ENCODE peak calls at places on chromosomes 16 and 17, in four cellular contexts. K, X, R and F are unnamed samples.

GRCh38 chr16:85825326-85825725 is 25.8 kb downstream of the COX4I1 start:
- DNase-seq in X (no peak), R (no peak), K (no peak), F (no peak)

GRCh38 chr17:2213291-2213960 is 90.2 kb downstream of the SMG6 start:
- DNase-seq in X (no peak), R (peak), K (peak), F (no peak)

GRCh38 chr16:64304376-64304775 is 817.5 kb downstream of the CDH11 start:
- DNase-seq in R (no peak), X (no peak), K (no peak), F (no peak)

GRCh38 chr16:30065943-30066881 is 652 bp downstream of the ALDOA start:
- DNase-seq in K (peak), R (peak), X (no peak), F (peak)

GRCh38 chr17:75181608-75182318 is 996 bp downstream of the SUMO2 start:
- DNase-seq in K (no peak), X (peak), R (no peak), F (peak)

GRCh38 chr16:54605536-54606066 is 319.0 kb upstream of the IRX3 start:
- DNase-seq in K (no peak), R (no peak), X (no peak), F (no peak)

GRCh38 chr17:14124854-14125253 is 55.5 kb downstream of the COX10 start:
- DNase-seq in X (no peak), R (no peak), K (no peak), F (no peak)

GRCh38 chr17:57084361-57084801 is 665 bp upstream of the AKAP1 start:
- DNase-seq in K (no peak), X (no peak), R (peak), F (no peak)

GRCh38 chr16:85330694-85331188 is 218.5 kb upstream of the CIBAR2 start:
- DNase-seq in X (no peak), R (peak), K (peak), F (peak)

GRCh38 chr17:38710985-38711384 is 5.9 kb downstream of the MLLT6 start:
- DNase-seq in X (no peak), K (no peak), R (no peak), F (no peak)

GRCh38 chr17:82272495-82273326 is 789 bp downstream of the CSNK1D start:
- DNase-seq in K (no peak), X (peak), R (no peak), F (no peak)

GRCh38 chr16:31055613-31056012 is 18.4 kb downstream of the ZNF668 start:
- DNase-seq in R (no peak), X (no peak), K (no peak), F (no peak)

GRCh38 chr17:39016193-39017153 is 49.3 kb upstream of the FBXO47 start:
- DNase-seq in X (no peak), K (peak), R (peak), F (no peak)

GRCh38 chr16:17345043-17345442 is 125.7 kb downstream of the XYLT1 start:
- DNase-seq in K (no peak), R (peak), X (peak), F (peak)

GRCh38 chr17:37051839-37052238 is 103.1 kb downstream of the AATF start:
- DNase-seq in X (no peak), K (no peak), R (no peak), F (no peak)

GRCh38 chr16:58085171-58085570 is 44.0 kb downstream of the CFAP20 start:
- DNase-seq in K (no peak), R (no peak), X (no peak), F (no peak)

GRCh38 chr17:78357687-78358537 is 2.0 kb downstream of the SOCS3 start:
- DNase-seq in X (no peak), K (peak), R (no peak), F (no peak)

GRCh38 chr17:36840796-36841195 is 96.5 kb upstream of the LHX1 start:
- DNase-seq in K (no peak), R (no peak), X (no peak), F (no peak)

GRCh38 chr17:71327376-71328059 is 793.3 kb upstream of the SOX9 start:
- DNase-seq in K (peak), R (peak), X (no peak), F (no peak)

GRCh38 chr16:2324296-2324859 is 16.1 kb downstream of the ABCA3 start:
- DNase-seq in X (no peak), R (no peak), K (no peak), F (no peak)

GRCh38 chr16:2325181-2325580 is 15.3 kb downstream of the ABCA3 start:
- DNase-seq in K (no peak), R (no peak), X (no peak), F (no peak)

GRCh38 chr16:2326191-2326590 is 14.3 kb downstream of the ABCA3 start:
- DNase-seq in R (no peak), K (no peak), X (peak), F (no peak)

GRCh38 chr16:2325791-2326190 is 14.7 kb downstream of the ABCA3 start:
- DNase-seq in X (no peak), R (no peak), K (no peak), F (no peak)

GRCh38 chr16:2323701-2324100 is 16.8 kb downstream of the ABCA3 start:
- DNase-seq in K (no peak), X (no peak), R (no peak), F (no peak)
- H3K4me3 ChIP-seq in K (no peak), X (no peak), R (no peak), F (no peak)

GRCh38 chr16:70770291-70770967 is 30.5 kb downstream of the VAC14 start:
- DNase-seq in R (no peak), X (no peak), K (no peak), F (peak)
- TF ChIP-seq CTCF in R (no peak), X (no peak), K (no peak), F (no peak)

DNA sequence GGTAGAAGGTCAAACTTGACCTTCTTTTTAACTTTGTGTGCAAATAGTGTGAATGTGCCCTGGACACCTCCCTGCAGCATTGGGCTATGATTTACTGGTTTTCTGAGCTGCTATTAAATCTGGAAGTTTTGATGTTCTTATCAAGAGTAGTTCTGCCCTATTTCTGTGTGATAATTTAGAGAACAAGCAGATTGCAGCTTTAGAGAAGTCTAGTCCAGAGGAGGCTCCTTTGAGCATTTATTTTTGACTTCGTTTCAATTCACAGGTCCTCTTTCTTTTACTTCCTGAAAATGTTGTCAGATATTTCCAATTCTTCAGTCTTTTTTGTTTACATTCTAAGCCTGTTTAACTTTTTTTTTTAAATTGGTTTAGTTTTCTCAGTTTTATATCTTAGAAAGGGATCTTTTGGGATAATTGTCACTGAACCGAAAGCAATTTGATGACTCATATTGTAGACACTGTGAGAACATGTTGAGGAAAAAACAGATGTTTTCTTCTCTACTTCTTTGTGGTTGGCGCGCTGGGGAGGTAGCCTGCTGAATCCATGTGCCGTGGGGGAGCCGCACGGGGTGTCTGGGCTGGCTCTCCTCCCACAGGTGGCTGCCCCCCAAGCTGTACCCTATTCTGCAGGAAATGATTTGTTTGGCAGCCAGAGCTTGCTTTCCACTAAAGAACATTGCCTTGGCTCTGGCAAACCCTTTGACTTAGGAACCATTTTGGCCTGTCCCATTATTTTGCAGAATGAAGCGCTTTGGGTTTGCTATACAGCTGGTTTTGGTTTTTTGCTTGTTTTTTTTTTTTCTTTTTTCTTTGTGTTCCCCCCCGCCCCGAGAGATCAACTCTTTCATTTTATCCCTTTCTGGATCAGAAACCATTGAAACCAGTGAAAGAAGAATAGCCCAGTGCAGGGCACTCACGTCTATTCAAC is 53.4 kb downstream of the MFSD11 start:
- DNase-seq in R (peak), X (no peak), K (peak), F (peak)
- H3K4me3 ChIP-seq in R (peak), X (no peak), K (peak), F (no peak)

GRCh38 chr16:71645450-71645849 is 19.5 kb downstream of the MARVELD3 start:
- DNase-seq in R (peak), X (no peak), K (peak), F (peak)
- TF ChIP-seq CTCF in R (peak), X (no peak), K (peak), F (peak)

GRCh38 chr17:40177275-40177874 is at the start of gene RAPGEFL1:
- DNase-seq in K (peak), R (peak), X (peak), F (peak)
- H3K4me3 ChIP-seq in K (peak), R (peak), X (peak), F (peak)